ENCODE peak calls at places on chromosomes 11 and 22, in ten cellular contexts. B is endodermal cell, T is GM23338, E is lower leg skin, S is foreskin keratinocyte, P is AG04450, L is epithelial cell of esophagus, J is HFF-Myc, G is BE2C, Q is glutamatergic neuron. Z is an unnamed sample.

GRCh38 chr11:88340366-88340930 is 2.9 kb upstream of the CTSC start:
- DNase-seq in P (no peak), T (no peak), Q (no peak), S (no peak), G (no peak), E (no peak), B (no peak), J (no peak), L (no peak), Z (no peak)

GRCh38 chr11:86978247-86978646 is 23.1 kb upstream of the FZD4 start:
- DNase-seq in S (no peak), T (no peak), E (no peak), G (no peak), L (no peak), J (no peak), B (no peak), P (no peak), Q (no peak), Z (no peak)

GRCh38 chr22:17817079-17817478 is 42.8 kb upstream of the BID start:
- DNase-seq in T (no peak), Q (no peak), P (no peak), S (no peak), J (no peak), B (no peak), G (no peak), L (no peak), E (no peak), Z (no peak)

GRCh38 chr11:73191151-73191550 is 26.9 kb upstream of the P2RY2 start:
- DNase-seq in Q (peak), E (no peak), B (no peak), T (no peak), L (no peak), J (no peak), P (no peak), G (no peak), S (no peak), Z (no peak)

GRCh38 chr11:130732476-130732875 is 183.8 kb downstream of the SNX19 start:
- DNase-seq in E (no peak), G (no peak), Q (no peak), P (no peak), B (no peak), T (no peak), S (no peak), L (no peak), J (no peak), Z (no peak)

GRCh38 chr22:28882545-28882877 is 861 bp upstream of the ZNRF3 start:
- DNase-seq in J (no peak), B (no peak), Q (no peak), G (no peak), S (no peak), E (peak), P (no peak), L (no peak), T (peak), Z (no peak)

GRCh38 chr11:124672531-124673215 is 866 bp downstream of the SIAE start:
- DNase-seq in S (no peak), L (no peak), Q (no peak), B (no peak), J (no peak), G (no peak), T (no peak), P (no peak), E (no peak), Z (no peak)

GRCh38 chr11:12392672-12393071 is 15.3 kb downstream of the PARVA start:
- DNase-seq in L (peak), Q (no peak), P (no peak), E (no peak), S (peak), B (no peak), T (no peak), G (no peak), J (no peak), Z (no peak)

GRCh38 chr22:25777870-25778269 is 35.9 kb downstream of the MYO18B start:
- DNase-seq in T (peak), G (peak), E (no peak), Q (no peak), J (no peak), B (no peak), P (no peak), L (peak), S (no peak), Z (no peak)

GRCh38 chr11:77283101-77283500 is 18.4 kb downstream of the GDPD4 start:
- DNase-seq in B (no peak), S (no peak), E (no peak), J (no peak), Q (no peak), T (no peak), G (no peak), L (no peak), P (no peak), Z (no peak)

GRCh38 chr11:131666617-131667016 is 296.2 kb downstream of the NTM start:
- DNase-seq in G (no peak), B (peak), T (no peak), L (no peak), P (peak), Q (no peak), J (no peak), E (no peak), S (no peak), Z (no peak)

GRCh38 chr11:32366671-32367070 is 68.7 kb downstream of the WT1 start:
- DNase-seq in P (no peak), J (no peak), E (no peak), G (no peak), B (no peak), T (no peak), L (no peak), S (no peak), Q (no peak), Z (no peak)

GRCh38 chr11:46121328-46121723 is at the start of gene PHF21A:
- DNase-seq in E (peak), T (peak), S (no peak), B (peak), G (peak), L (peak), P (peak), Q (peak), J (peak), Z (peak)

GRCh38 chr22:30984317-30984716 is 15.3 kb downstream of the TUG1 start:
- DNase-seq in L (no peak), E (no peak), B (no peak), Q (no peak), S (no peak), G (no peak), J (no peak), T (no peak), P (no peak), Z (no peak)

GRCh38 chr11:88297320-88298263 is 39.9 kb downstream of the CTSC start:
- DNase-seq in L (no peak), B (peak), T (no peak), P (no peak), S (no peak), G (no peak), Q (no peak), J (no peak), E (no peak), Z (no peak)

GRCh38 chr11:14907411-14908213 is 15.6 kb upstream of the CYP2R1 start:
- DNase-seq in Q (peak), P (no peak), S (no peak), T (peak), G (peak), E (peak), L (peak), J (no peak), B (peak), Z (peak)

GRCh38 chr22:24707477-24707816 is 67.1 kb downstream of the PIWIL3 start:
- DNase-seq in Q (no peak), S (no peak), B (peak), L (no peak), J (no peak), G (no peak), P (no peak), E (no peak), T (peak), Z (no peak)

GRCh38 chr11:33674035-33674814 is 26.4 kb downstream of the C11orf91 start:
- DNase-seq in L (no peak), G (no peak), P (peak), E (no peak), B (peak), T (no peak), Q (no peak), S (no peak), J (no peak), Z (no peak)

GRCh38 chr22:30159561-30160353 is 79.5 kb downstream of the HORMAD2 start:
- DNase-seq in G (no peak), B (no peak), Q (no peak), S (peak), J (peak), T (no peak), P (peak), L (peak), E (no peak), Z (no peak)

GRCh38 chr11:128052912-128053641 is 534.3 kb downstream of the ETS1 start:
- DNase-seq in E (no peak), J (peak), T (no peak), Q (no peak), S (peak), L (peak), B (no peak), G (no peak), P (no peak), Z (no peak)

GRCh38 chr11:2302844-2303626 is 1.2 kb downstream of the TSPAN32 start:
- DNase-seq in L (no peak), S (no peak), G (no peak), E (peak), T (no peak), J (no peak), Q (no peak), B (no peak), P (no peak), Z (no peak)

GRCh38 chr11:7572001-7572712 is 58.4 kb downstream of the PPFIBP2 start:
- DNase-seq in P (no peak), B (peak), Q (no peak), G (no peak), E (no peak), J (no peak), S (no peak), T (peak), L (no peak), Z (no peak)

GRCh38 chr22:22168190-22168940 is 76.2 kb upstream of the VPREB1 start:
- DNase-seq in L (peak), G (peak), E (no peak), Q (no peak), B (peak), J (no peak), T (peak), P (peak), S (peak), Z (no peak)

DNA sequence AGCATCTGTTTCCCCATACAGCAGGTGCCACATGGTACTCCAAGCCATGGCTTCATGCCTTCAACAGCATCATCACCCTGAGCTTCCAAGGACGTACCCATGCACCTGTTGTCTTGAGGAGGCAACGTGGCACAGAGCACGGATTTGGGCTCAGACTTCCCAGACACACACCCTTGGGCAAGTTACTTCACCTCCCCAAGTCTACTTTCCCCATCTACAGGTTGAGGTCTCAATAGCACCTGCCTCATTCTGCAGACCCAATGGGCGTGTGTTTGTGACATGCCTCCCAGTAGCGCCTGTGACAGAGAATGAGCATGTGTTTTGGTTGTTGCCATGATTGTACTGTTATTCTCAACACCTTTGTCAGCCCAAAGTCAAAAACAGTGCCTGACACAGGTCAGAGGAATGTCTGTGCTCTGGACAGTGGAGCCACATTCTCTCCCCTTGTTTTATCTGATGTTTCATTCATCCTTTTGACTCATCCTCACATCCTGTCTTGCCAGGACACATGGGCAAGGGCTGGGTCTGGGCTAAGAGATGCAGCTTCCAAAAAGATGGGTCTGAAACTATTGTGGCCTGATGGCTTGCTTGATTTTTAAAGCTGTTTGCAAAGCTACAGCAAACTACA is 53.4 kb upstream of the CCND1 start:
- DNase-seq in Q (no peak), S (peak), T (no peak), P (peak), J (peak), G (no peak), B (no peak), L (peak), E (no peak), Z (no peak)
- TF ChIP-seq CTCF in Q (no peak), S (peak), T (no peak), P (no peak), J (no peak), G (no peak), B (no peak), L (no peak), E (no peak), Z (no peak)

DNA sequence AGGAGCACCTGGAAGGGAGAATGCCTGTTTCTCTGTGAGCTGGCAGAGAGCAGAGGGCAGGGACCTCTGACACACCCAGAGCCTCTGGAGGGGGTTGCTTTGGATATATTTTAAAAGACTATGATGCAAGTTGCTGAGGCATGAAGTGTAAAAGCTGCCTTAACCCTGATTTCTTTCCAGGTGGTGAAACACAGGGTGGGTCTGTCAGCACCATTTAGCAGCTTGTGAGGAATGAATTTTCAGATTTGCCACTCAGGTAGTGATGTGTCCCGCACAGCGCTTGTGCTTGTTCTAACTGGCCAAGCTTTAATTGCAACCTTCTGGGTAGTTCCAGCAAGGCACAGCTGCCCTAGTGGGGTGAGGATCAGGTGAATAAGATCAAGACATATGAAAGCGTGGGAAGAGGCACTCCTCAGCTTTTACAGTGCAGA is 90.2 kb downstream of the SWAP70 start:
- DNase-seq in Q (no peak), T (no peak), J (no peak), E (peak), B (no peak), P (no peak), G (no peak), L (peak), S (peak), Z (no peak)
- TF ChIP-seq CTCF in Q (no peak), T (no peak), J (no peak), E (no peak), B (no peak), P (no peak), G (no peak), L (no peak), S (peak), Z (no peak)

DNA sequence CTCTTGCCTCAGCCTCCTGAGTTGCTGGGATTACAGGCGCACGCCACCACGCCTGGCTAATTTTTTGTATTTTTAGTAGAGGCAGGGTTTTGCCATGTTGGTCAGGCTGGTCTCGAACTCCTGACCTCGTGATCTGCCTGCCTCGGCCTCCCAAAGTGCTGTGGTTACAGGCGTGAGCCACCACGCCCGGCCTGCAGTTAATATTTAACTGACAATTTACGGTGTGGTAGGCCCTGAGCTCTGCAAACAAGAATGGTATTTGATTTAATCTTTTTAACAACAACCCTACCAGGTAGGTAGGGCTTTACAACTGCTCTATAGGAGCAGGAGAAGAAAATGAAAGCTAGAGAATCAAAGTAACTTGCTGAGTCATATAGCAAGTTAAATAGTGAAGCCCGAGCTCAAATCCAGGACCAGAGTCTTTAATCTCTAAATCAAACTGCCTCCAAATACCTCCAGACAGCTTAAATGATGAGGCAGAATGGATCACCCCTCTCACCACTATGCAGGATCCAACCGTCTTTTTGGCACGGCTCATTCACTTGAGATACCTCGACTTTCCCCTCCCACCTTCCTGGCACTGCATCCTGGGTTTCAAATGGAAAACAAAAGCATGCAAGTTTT is 9.4 kb downstream of the UEVLD start:
- DNase-seq in Q (no peak), T (peak), L (no peak), S (no peak), E (no peak), G (no peak), B (peak), J (no peak), P (no peak), Z (no peak)
- TF ChIP-seq CTCF in Q (no peak), T (no peak), L (no peak), S (no peak), E (no peak), G (no peak), B (no peak), J (no peak), P (no peak), Z (no peak)

GRCh38 chr11:116366451-116366850 is 406.3 kb downstream of the BUD13 start:
- DNase-seq in P (no peak), S (no peak), E (no peak), T (no peak), L (no peak), B (no peak), Q (no peak), J (no peak), G (no peak), Z (no peak)
- TF ChIP-seq CTCF in P (no peak), S (no peak), E (no peak), T (peak), L (no peak), B (peak), Q (no peak), J (no peak), G (no peak), Z (peak)

GRCh38 chr11:119878990-119879389 is 150.0 kb upstream of the NECTIN1 start:
- DNase-seq in L (peak), T (no peak), E (no peak), P (no peak), S (no peak), Q (no peak), G (no peak), B (no peak), J (no peak), Z (no peak)
- TF ChIP-seq CTCF in L (peak), T (no peak), E (no peak), P (no peak), S (peak), Q (no peak), G (no peak), B (no peak), J (no peak), Z (no peak)

Z was measured in type B pancreatic cell.